ENCODE peak calls at places on chromosomes 13 and 19, in ten cellular contexts. One of them, this sample, is unnamed.

GRCh38 chr13:99982021-99982740 is 597 bp downstream of the ZIC2 start:
- DNase-seq in GDM1: no peak
- DNase-seq in stomach: no peak
- DNase-seq in IMR-90: no peak
- DNase-seq in iris pigment epithelial cell: no peak
- DNase-seq in AML-193: no peak
- DNase-seq in left lobe of liver: no peak
- DNase-seq in ovary: no peak
- DNase-seq in foreskin melanocyte: no peak
- DNase-seq in activated CD4-positive, alpha-beta T cell treated with anti-CD3 and anti-CD28 coated beads for 48 hours: no peak
- DNase-seq in this sample: no peak

GRCh38 chr19:47652285-47652684 is 43.4 kb downstream of the BICRA start:
- DNase-seq in activated CD4-positive, alpha-beta T cell treated with anti-CD3 and anti-CD28 coated beads for 48 hours: no peak
- DNase-seq in ovary: no peak
- DNase-seq in stomach: no peak
- DNase-seq in foreskin melanocyte: no peak
- DNase-seq in GDM1: no peak
- DNase-seq in IMR-90: no peak
- DNase-seq in left lobe of liver: no peak
- DNase-seq in AML-193: no peak
- DNase-seq in iris pigment epithelial cell: no peak
- DNase-seq in this sample: no peak

GRCh38 chr13:108155185-108156106 is 59.9 kb downstream of the LIG4 start:
- DNase-seq in GDM1: peak
- DNase-seq in iris pigment epithelial cell: peak
- DNase-seq in stomach: peak
- DNase-seq in ovary: peak
- DNase-seq in foreskin melanocyte: peak
- DNase-seq in left lobe of liver: peak
- DNase-seq in AML-193: peak
- DNase-seq in activated CD4-positive, alpha-beta T cell treated with anti-CD3 and anti-CD28 coated beads for 48 hours: peak
- DNase-seq in IMR-90: peak
- DNase-seq in this sample: peak

GRCh38 chr19:35161434-35161743 is 6.9 kb downstream of the FXYD5 start:
- DNase-seq in GDM1: no peak
- DNase-seq in iris pigment epithelial cell: no peak
- DNase-seq in AML-193: no peak
- DNase-seq in foreskin melanocyte: no peak
- DNase-seq in left lobe of liver: no peak
- DNase-seq in ovary: no peak
- DNase-seq in stomach: no peak
- DNase-seq in activated CD4-positive, alpha-beta T cell treated with anti-CD3 and anti-CD28 coated beads for 48 hours: no peak
- DNase-seq in IMR-90: no peak
- DNase-seq in this sample: no peak

GRCh38 chr13:46179576-46180368 is 2.2 kb downstream of the LCP1 start:
- DNase-seq in ovary: no peak
- DNase-seq in foreskin melanocyte: no peak
- DNase-seq in stomach: peak
- DNase-seq in activated CD4-positive, alpha-beta T cell treated with anti-CD3 and anti-CD28 coated beads for 48 hours: peak
- DNase-seq in AML-193: peak
- DNase-seq in iris pigment epithelial cell: no peak
- DNase-seq in IMR-90: no peak
- DNase-seq in GDM1: peak
- DNase-seq in left lobe of liver: no peak
- DNase-seq in this sample: no peak

GRCh38 chr13:32881074-32881791 is 135.0 kb upstream of the KL start:
- DNase-seq in foreskin melanocyte: no peak
- DNase-seq in iris pigment epithelial cell: peak
- DNase-seq in stomach: no peak
- DNase-seq in IMR-90: peak
- DNase-seq in ovary: no peak
- DNase-seq in left lobe of liver: no peak
- DNase-seq in AML-193: no peak
- DNase-seq in activated CD4-positive, alpha-beta T cell treated with anti-CD3 and anti-CD28 coated beads for 48 hours: no peak
- DNase-seq in GDM1: peak
- DNase-seq in this sample: peak

GRCh38 chr19:15014579-15014978 is 34.7 kb upstream of the CASP14 start:
- DNase-seq in iris pigment epithelial cell: no peak
- DNase-seq in stomach: no peak
- DNase-seq in left lobe of liver: no peak
- DNase-seq in ovary: no peak
- DNase-seq in foreskin melanocyte: no peak
- DNase-seq in IMR-90: no peak
- DNase-seq in activated CD4-positive, alpha-beta T cell treated with anti-CD3 and anti-CD28 coated beads for 48 hours: no peak
- DNase-seq in GDM1: no peak
- DNase-seq in AML-193: no peak
- DNase-seq in this sample: no peak

GRCh38 chr13:33992891-33993336 is 175.0 kb downstream of the RFC3 start:
- DNase-seq in IMR-90: no peak
- DNase-seq in left lobe of liver: no peak
- DNase-seq in foreskin melanocyte: no peak
- DNase-seq in ovary: no peak
- DNase-seq in activated CD4-positive, alpha-beta T cell treated with anti-CD3 and anti-CD28 coated beads for 48 hours: no peak
- DNase-seq in AML-193: no peak
- DNase-seq in GDM1: no peak
- DNase-seq in iris pigment epithelial cell: no peak
- DNase-seq in stomach: no peak
- DNase-seq in this sample: no peak

GRCh38 chr19:32373614-32374295 is 28.3 kb downstream of the ZNF507 start:
- DNase-seq in stomach: peak
- DNase-seq in foreskin melanocyte: peak
- DNase-seq in GDM1: no peak
- DNase-seq in iris pigment epithelial cell: peak
- DNase-seq in ovary: no peak
- DNase-seq in left lobe of liver: peak
- DNase-seq in activated CD4-positive, alpha-beta T cell treated with anti-CD3 and anti-CD28 coated beads for 48 hours: no peak
- DNase-seq in AML-193: no peak
- DNase-seq in IMR-90: peak
- DNase-seq in this sample: peak

GRCh38 chr19:5338661-5339469 is 1.7 kb downstream of the PTPRS start:
- DNase-seq in GDM1: no peak
- DNase-seq in left lobe of liver: no peak
- DNase-seq in AML-193: no peak
- DNase-seq in ovary: no peak
- DNase-seq in stomach: no peak
- DNase-seq in IMR-90: no peak
- DNase-seq in activated CD4-positive, alpha-beta T cell treated with anti-CD3 and anti-CD28 coated beads for 48 hours: no peak
- DNase-seq in foreskin melanocyte: no peak
- DNase-seq in iris pigment epithelial cell: no peak
- DNase-seq in this sample: no peak

GRCh38 chr13:99907038-99907437 is 64.5 kb downstream of the ZIC5 start:
- DNase-seq in left lobe of liver: no peak
- DNase-seq in IMR-90: no peak
- DNase-seq in AML-193: no peak
- DNase-seq in foreskin melanocyte: no peak
- DNase-seq in iris pigment epithelial cell: no peak
- DNase-seq in stomach: no peak
- DNase-seq in ovary: no peak
- DNase-seq in activated CD4-positive, alpha-beta T cell treated with anti-CD3 and anti-CD28 coated beads for 48 hours: no peak
- DNase-seq in GDM1: no peak
- DNase-seq in this sample: no peak